ENCODE peak calls at places on chromosomes 12 and 14, in four cellular contexts. One of them, this sample, is unnamed.
A peak's percentile ranks its signal among the peaks of the same experiment; 100 is the strongest.

GRCh38 chr12:66111605-66112004 is 18.9 kb downstream of the LLPH start:
- DNase-seq in amniotic stem cell: no peak
- DNase-seq in HEK293T: no peak
- DNase-seq in activated T-cell treated with anti-CD3 and anti-CD28 coated beads, Interleukin-2, amount 50 U/mL, for 72 hours: no peak
- DNase-seq in this sample: no peak

GRCh38 chr14:28515571-28515970 is 251.0 kb upstream of the FOXG1 start:
- DNase-seq in amniotic stem cell: peak; percentile 79
- DNase-seq in HEK293T: no peak
- DNase-seq in activated T-cell treated with anti-CD3 and anti-CD28 coated beads, Interleukin-2, amount 50 U/mL, for 72 hours: no peak
- DNase-seq in this sample: no peak

GRCh38 chr12:72264548-72265175 is 7.5 kb upstream of the TRHDE start:
- DNase-seq in amniotic stem cell: no peak
- DNase-seq in HEK293T: peak; percentile 15
- DNase-seq in activated T-cell treated with anti-CD3 and anti-CD28 coated beads, Interleukin-2, amount 50 U/mL, for 72 hours: no peak
- DNase-seq in this sample: no peak

GRCh38 chr12:131251336-131252101 is 297.8 kb downstream of the ADGRD1 start:
- DNase-seq in amniotic stem cell: no peak
- DNase-seq in HEK293T: peak; percentile 32
- DNase-seq in activated T-cell treated with anti-CD3 and anti-CD28 coated beads, Interleukin-2, amount 50 U/mL, for 72 hours: no peak
- DNase-seq in this sample: no peak

GRCh38 chr14:34113051-34113511 is 162.2 kb upstream of the EGLN3 start:
- DNase-seq in amniotic stem cell: peak; percentile 37
- DNase-seq in HEK293T: no peak
- DNase-seq in activated T-cell treated with anti-CD3 and anti-CD28 coated beads, Interleukin-2, amount 50 U/mL, for 72 hours: no peak
- DNase-seq in this sample: no peak

GRCh38 chr14:55120466-55121144 is 8.4 kb upstream of the LGALS3 start:
- DNase-seq in amniotic stem cell: no peak
- DNase-seq in HEK293T: no peak
- DNase-seq in activated T-cell treated with anti-CD3 and anti-CD28 coated beads, Interleukin-2, amount 50 U/mL, for 72 hours: no peak
- DNase-seq in this sample: no peak

GRCh38 chr12:78560633-78561032 is 303.9 kb upstream of the SYT1 start:
- DNase-seq in amniotic stem cell: no peak
- DNase-seq in HEK293T: no peak
- DNase-seq in activated T-cell treated with anti-CD3 and anti-CD28 coated beads, Interleukin-2, amount 50 U/mL, for 72 hours: no peak
- DNase-seq in this sample: peak; percentile 15

GRCh38 chr14:95545769-95546168 is 10.9 kb downstream of the GLRX5 start:
- DNase-seq in amniotic stem cell: peak; percentile 50
- DNase-seq in HEK293T: no peak
- DNase-seq in activated T-cell treated with anti-CD3 and anti-CD28 coated beads, Interleukin-2, amount 50 U/mL, for 72 hours: no peak
- DNase-seq in this sample: no peak

GRCh38 chr12:120536064-120536791 is 2.1 kb downstream of the RNF10 start:
- DNase-seq in amniotic stem cell: no peak
- DNase-seq in HEK293T: no peak
- DNase-seq in activated T-cell treated with anti-CD3 and anti-CD28 coated beads, Interleukin-2, amount 50 U/mL, for 72 hours: peak; percentile 28
- DNase-seq in this sample: no peak

GRCh38 chr14:69260246-69260978 is 454 bp downstream of the GALNT16 start:
- DNase-seq in amniotic stem cell: no peak
- DNase-seq in HEK293T: peak; percentile 52
- DNase-seq in activated T-cell treated with anti-CD3 and anti-CD28 coated beads, Interleukin-2, amount 50 U/mL, for 72 hours: peak; percentile 8
- DNase-seq in this sample: no peak

GRCh38 chr14:69093551-69094421 is 59.1 kb downstream of the DCAF5 start:
- DNase-seq in amniotic stem cell: no peak
- DNase-seq in HEK293T: no peak
- DNase-seq in activated T-cell treated with anti-CD3 and anti-CD28 coated beads, Interleukin-2, amount 50 U/mL, for 72 hours: no peak
- DNase-seq in this sample: peak; percentile 11

GRCh38 chr14:99420711-99421110 is 59.9 kb downstream of the SETD3 start:
- DNase-seq in amniotic stem cell: no peak
- DNase-seq in HEK293T: no peak
- DNase-seq in activated T-cell treated with anti-CD3 and anti-CD28 coated beads, Interleukin-2, amount 50 U/mL, for 72 hours: no peak
- DNase-seq in this sample: no peak

This sample was measured in amygdala.